ENCODE peak calls at places on chromosomes 6 and 20, in seven cellular contexts. B is fibroblast of lung, J is lung, R is esophagus muscularis mucosa, N is left lung, A is cardiac muscle cell, Y is upper lobe of right lung. V is an unnamed sample.

GRCh38 chr6:129098061-129098553 is 215.2 kb downstream of the LAMA2 start:
- DNase-seq in B (no peak), J (no peak), R (no peak), N (no peak), A (no peak), Y (no peak), V (no peak)

GRCh38 chr6:38567436-38567835 is 72.3 kb downstream of the BTBD9 start:
- DNase-seq in B (peak; percentile 91), J (peak; percentile 40), R (peak; percentile 93), N (no peak), A (peak; percentile 14), Y (no peak), V (peak; percentile 92)

GRCh38 chr6:127146935-127147334 is 28.5 kb downstream of the RSPO3 start:
- DNase-seq in B (peak; percentile 88), J (no peak), R (no peak), N (no peak), A (peak; percentile 3), Y (no peak), V (no peak)

GRCh38 chr6:49541936-49542335 is 8.5 kb upstream of the C6orf141 start:
- DNase-seq in B (no peak), J (no peak), R (no peak), N (no peak), A (no peak), Y (no peak), V (no peak)

GRCh38 chr6:154343473-154344308 is 12.9 kb downstream of the IPCEF1 start:
- DNase-seq in B (peak; percentile 28), J (peak; percentile 76), R (peak; percentile 72), N (no peak), A (peak; percentile 40), Y (peak; percentile 81), V (peak; percentile 80)

GRCh38 chr20:23336476-23336875 is 14.1 kb upstream of the NXT1 start:
- DNase-seq in B (no peak), J (no peak), R (no peak), N (no peak), A (no peak), Y (no peak), V (no peak)

GRCh38 chr6:80641591-80641990 is 535.1 kb downstream of the BCKDHB start:
- DNase-seq in B (no peak), J (no peak), R (no peak), N (no peak), A (no peak), Y (no peak), V (no peak)

GRCh38 chr6:291697-292505 is at the start of gene DUSP22:
- DNase-seq in B (peak; percentile 83), J (peak; percentile 90), R (peak; percentile 97), N (peak; percentile 97), A (peak; percentile 93), Y (peak; percentile 96), V (peak; percentile 84)

GRCh38 chr6:129321303-129321702 is 388.7 kb downstream of the ARHGAP18 start:
- DNase-seq in B (no peak), J (no peak), R (no peak), N (no peak), A (no peak), Y (no peak), V (no peak)

GRCh38 chr20:21100590-21101452 is 5.3 kb downstream of the LINC00237 start:
- DNase-seq in B (peak; percentile 66), J (no peak), R (peak; percentile 88), N (peak; percentile 84), A (no peak), Y (peak; percentile 67), V (peak; percentile 36)

GRCh38 chr20:44582321-44583025 is at the start of gene PKIG:
- DNase-seq in B (peak; percentile 88), J (no peak), R (no peak), N (no peak), A (no peak), Y (no peak), V (no peak)

GRCh38 chr6:81890846-81891245 is 138.4 kb upstream of the TENT5A start:
- DNase-seq in B (peak; percentile 66), J (no peak), R (no peak), N (no peak), A (no peak), Y (no peak), V (no peak)

GRCh38 chr6:147709396-147710272 is 201.1 kb downstream of the SAMD5 start:
- DNase-seq in B (no peak), J (no peak), R (no peak), N (no peak), A (no peak), Y (no peak), V (no peak)

GRCh38 chr6:149405823-149406765 is 6.0 kb downstream of the SUMO4 start:
- DNase-seq in B (peak; percentile 80), J (no peak), R (no peak), N (no peak), A (no peak), Y (no peak), V (no peak)

GRCh38 chr6:128406453-128406852 is 113.9 kb downstream of the PTPRK start:
- DNase-seq in B (no peak), J (no peak), R (no peak), N (no peak), A (no peak), Y (no peak), V (no peak)

GRCh38 chr6:169701218-169701952 is 444 bp downstream of the WDR27 start:
- DNase-seq in B (no peak), J (no peak), R (no peak), N (no peak), A (no peak), Y (no peak), V (no peak)

GRCh38 chr20:43955244-43956191 is 40.9 kb downstream of the TOX2 start:
- DNase-seq in B (peak; percentile 94), J (peak; percentile 48), R (no peak), N (no peak), A (no peak), Y (no peak), V (no peak)

GRCh38 chr6:32177182-32177787 is 920 bp upstream of the RNF5 start:
- DNase-seq in B (no peak), J (no peak), R (no peak), N (no peak), A (peak; percentile 77), Y (no peak), V (peak; percentile 69)

GRCh38 chr6:132320007-132320406 is 81.3 kb downstream of the MOXD1 start:
- DNase-seq in B (peak; percentile 62), J (no peak), R (no peak), N (no peak), A (no peak), Y (no peak), V (no peak)

GRCh38 chr20:19947611-19948264 is 69.4 kb upstream of the NAA20 start:
- DNase-seq in B (peak; percentile 75), J (no peak), R (no peak), N (no peak), A (no peak), Y (no peak), V (no peak)

GRCh38 chr6:54194067-54194466 is 82.8 kb downstream of the MLIP start:
- DNase-seq in B (peak; percentile 58), J (no peak), R (no peak), N (no peak), A (no peak), Y (no peak), V (no peak)

GRCh38 chr6:128569737-128570438 is 49.5 kb upstream of the PTPRK start:
- DNase-seq in B (peak; percentile 77), J (no peak), R (no peak), N (no peak), A (no peak), Y (no peak), V (no peak)

GRCh38 chr20:53786445-53787267 is 193.0 kb upstream of the ZNF217 start:
- DNase-seq in B (no peak), J (no peak), R (no peak), N (no peak), A (no peak), Y (no peak), V (no peak)

GRCh38 chr6:20953019-20953418 is 418.8 kb downstream of the CDKAL1 start:
- DNase-seq in B (no peak), J (no peak), R (no peak), N (no peak), A (no peak), Y (no peak), V (peak; percentile 25)

GRCh38 chr6:29355603-29356002 is 13.1 kb downstream of the OR5V1 start:
- DNase-seq in B (no peak), J (no peak), R (no peak), N (no peak), A (no peak), Y (no peak), V (no peak)

DNA sequence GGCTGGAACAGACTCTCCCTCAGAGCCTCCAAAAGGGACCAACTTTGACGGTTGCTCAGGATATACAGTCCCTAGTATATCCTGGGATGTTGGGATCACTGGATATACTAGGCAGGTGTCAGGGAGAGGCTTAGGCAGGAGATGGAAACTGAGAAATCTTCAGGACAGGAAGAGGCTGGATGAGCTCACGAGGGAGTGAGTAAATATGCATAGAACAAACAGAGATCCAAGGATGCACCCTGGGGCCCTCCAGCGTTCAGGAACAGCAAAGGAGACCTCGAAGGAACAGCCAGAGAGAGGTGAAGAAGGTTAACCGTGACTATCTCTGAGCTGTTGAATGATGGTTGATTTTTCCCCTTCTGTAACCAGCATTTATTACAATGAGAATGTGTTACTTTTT is 191.3 kb downstream of the BMP7 start:
- DNase-seq in B (no peak), J (no peak), R (no peak), N (no peak), A (no peak), Y (no peak), V (no peak)
- H3K9me3 ChIP-seq in B (no peaks in the 10 kb centered on the region), J (no peaks in the 10 kb centered on the region), R (peaks cover 33% of the 10 kb centered on the region), N (peaks cover 38% of the 10 kb centered on the region), A (no peaks in the 10 kb centered on the region), Y (peaks cover 9% of the 10 kb centered on the region), V (no peaks in the 10 kb centered on the region)

GRCh38 chr6:57033228-57033627 is 13.3 kb upstream of the KIAA1586 start:
- DNase-seq in B (no peak), J (no peak), R (no peak), N (no peak), A (no peak), Y (no peak), V (no peak)
- H3K4me1 ChIP-seq in B (no peaks in the 10 kb centered on the region), J (no peaks in the 10 kb centered on the region), R (no peaks in the 10 kb centered on the region), N (no peaks in the 10 kb centered on the region), A (no peaks in the 10 kb centered on the region), Y (no peaks in the 10 kb centered on the region), V (no peaks in the 10 kb centered on the region)

GRCh38 chr6:138421089-138421488 is 17.1 kb downstream of the HEBP2 start:
- DNase-seq in B (no peak), J (no peak), R (peak; percentile 42), N (no peak), A (no peak), Y (no peak), V (no peak)
- TF ChIP-seq CTCF in B (no peak), J (no peak), R (no peak), N (no peak), A (no peak), Y (no peak), V (no peak)

GRCh38 chr20:56285496-56285895 is 37.0 kb downstream of the MC3R start:
- DNase-seq in B (no peak), J (no peak), R (no peak), N (no peak), A (no peak), Y (no peak), V (no peak)

GRCh38 chr20:56289652-56290051 is 41.1 kb downstream of the MC3R start:
- DNase-seq in B (no peak), J (no peak), R (peak; percentile 39), N (no peak), A (no peak), Y (no peak), V (no peak)
- H3K9me3 ChIP-seq in B (no peaks in the 10 kb centered on the region), J (no peaks in the 10 kb centered on the region), R (no peaks in the 10 kb centered on the region), N (no peaks in the 10 kb centered on the region), A (peaks cover 2% of the 10 kb centered on the region), Y (no peaks in the 10 kb centered on the region), V (no peaks in the 10 kb centered on the region)

GRCh38 chr6:24947636-24948035 is 11.9 kb upstream of the RIPOR2 start:
- DNase-seq in B (no peak), J (no peak), R (no peak), N (no peak), A (no peak), Y (no peak), V (no peak)
- H3K4me1 ChIP-seq in B (no peaks in the 10 kb centered on the region), J (no peaks in the 10 kb centered on the region), R (no peaks in the 10 kb centered on the region), N (peaks cover 28% of the 10 kb centered on the region), A (no peaks in the 10 kb centered on the region), Y (peaks cover 11% of the 10 kb centered on the region), V (no peaks in the 10 kb centered on the region)